ENCODE peak calls at places on chromosomes 12 and 14, in seven cellular contexts. One of them, this sample, is unnamed. For H3K4me1, the result is how much of the 10 kb centered on the place peaks cover.

GRCh38 chr12:113723631-113724030 is 242.5 kb downstream of the RBM19 start:
- DNase-seq in kidney: no peak
- DNase-seq in neural progenitor cell: no peak
- DNase-seq in transverse colon: no peak
- DNase-seq in OCI-LY7: no peak
- DNase-seq in stomach: no peak
- DNase-seq in GM23338: no peak
- DNase-seq in this sample: no peak

GRCh38 chr14:100729982-100730381 is 3.3 kb downstream of the DLK1 start:
- DNase-seq in kidney: no peak
- DNase-seq in neural progenitor cell: no peak
- DNase-seq in transverse colon: no peak
- DNase-seq in OCI-LY7: no peak
- DNase-seq in stomach: no peak
- DNase-seq in GM23338: no peak
- DNase-seq in this sample: no peak

GRCh38 chr14:74531467-74531866 is 37.9 kb downstream of the ISCA2 start:
- DNase-seq in kidney: no peak
- DNase-seq in neural progenitor cell: peak
- DNase-seq in transverse colon: peak
- DNase-seq in OCI-LY7: no peak
- DNase-seq in stomach: peak
- DNase-seq in GM23338: peak
- DNase-seq in this sample: no peak

GRCh38 chr12:47881826-47882427 is 22.9 kb downstream of the VDR start:
- DNase-seq in kidney: peak
- DNase-seq in neural progenitor cell: no peak
- DNase-seq in transverse colon: no peak
- DNase-seq in OCI-LY7: no peak
- DNase-seq in stomach: no peak
- DNase-seq in GM23338: no peak
- DNase-seq in this sample: peak

GRCh38 chr12:98684199-98684598 is 39.1 kb downstream of the APAF1 start:
- DNase-seq in kidney: no peak
- DNase-seq in neural progenitor cell: no peak
- DNase-seq in transverse colon: no peak
- DNase-seq in OCI-LY7: no peak
- DNase-seq in stomach: no peak
- DNase-seq in GM23338: no peak
- DNase-seq in this sample: no peak

GRCh38 chr12:4434721-4435425 is 10.7 kb downstream of the FGF6 start:
- DNase-seq in kidney: no peak
- DNase-seq in neural progenitor cell: no peak
- DNase-seq in transverse colon: no peak
- DNase-seq in OCI-LY7: no peak
- DNase-seq in stomach: no peak
- DNase-seq in GM23338: no peak
- DNase-seq in this sample: no peak

GRCh38 chr12:120235369-120236123 is 30.0 kb downstream of the PXN start:
- DNase-seq in kidney: peak
- DNase-seq in neural progenitor cell: peak
- DNase-seq in transverse colon: no peak
- DNase-seq in OCI-LY7: peak
- DNase-seq in stomach: no peak
- DNase-seq in GM23338: peak
- DNase-seq in this sample: no peak

GRCh38 chr12:48681416-48681737 is 661 bp downstream of the KANSL2 start:
- DNase-seq in kidney: no peak
- DNase-seq in neural progenitor cell: no peak
- DNase-seq in transverse colon: no peak
- DNase-seq in OCI-LY7: peak
- DNase-seq in stomach: no peak
- DNase-seq in GM23338: no peak
- DNase-seq in this sample: no peak

GRCh38 chr12:72015895-72016294 is 77.2 kb downstream of the TPH2 start:
- DNase-seq in kidney: no peak
- DNase-seq in neural progenitor cell: no peak
- DNase-seq in transverse colon: no peak
- DNase-seq in OCI-LY7: no peak
- DNase-seq in stomach: no peak
- DNase-seq in GM23338: no peak
- DNase-seq in this sample: no peak

GRCh38 chr14:61476105-61476736 is 154.8 kb downstream of the PRKCH start:
- DNase-seq in kidney: no peak
- DNase-seq in neural progenitor cell: no peak
- DNase-seq in transverse colon: no peak
- DNase-seq in OCI-LY7: peak
- DNase-seq in stomach: no peak
- DNase-seq in GM23338: no peak
- DNase-seq in this sample: no peak

GRCh38 chr12:52645120-52645761 is 6.8 kb downstream of the KRT2 start:
- DNase-seq in kidney: no peak
- DNase-seq in neural progenitor cell: no peak
- DNase-seq in transverse colon: no peak
- DNase-seq in OCI-LY7: no peak
- DNase-seq in stomach: no peak
- DNase-seq in GM23338: no peak
- DNase-seq in this sample: no peak

GRCh38 chr12:47770086-47770726 is 2.8 kb upstream of the SLC48A1 start:
- DNase-seq in kidney: no peak
- DNase-seq in neural progenitor cell: no peak
- DNase-seq in transverse colon: no peak
- DNase-seq in OCI-LY7: no peak
- DNase-seq in stomach: no peak
- DNase-seq in GM23338: no peak
- DNase-seq in this sample: no peak

GRCh38 chr12:29695026-29695425 is 88.7 kb downstream of the TMTC1 start:
- DNase-seq in kidney: no peak
- DNase-seq in neural progenitor cell: no peak
- DNase-seq in transverse colon: no peak
- DNase-seq in OCI-LY7: no peak
- DNase-seq in stomach: no peak
- DNase-seq in GM23338: no peak
- DNase-seq in this sample: no peak

GRCh38 chr12:6672143-6672542 is 9.2 kb upstream of the ING4 start:
- DNase-seq in kidney: no peak
- DNase-seq in neural progenitor cell: no peak
- DNase-seq in transverse colon: no peak
- DNase-seq in OCI-LY7: no peak
- DNase-seq in stomach: no peak
- DNase-seq in GM23338: no peak
- DNase-seq in this sample: no peak

GRCh38 chr14:104560586-104560945 is 19.0 kb upstream of the C14orf180 start:
- DNase-seq in kidney: peak
- DNase-seq in neural progenitor cell: no peak
- DNase-seq in transverse colon: no peak
- DNase-seq in OCI-LY7: no peak
- DNase-seq in stomach: no peak
- DNase-seq in GM23338: no peak
- DNase-seq in this sample: no peak

GRCh38 chr12:52207895-52208294 is 16.1 kb upstream of the KRT80 start:
- DNase-seq in kidney: peak
- DNase-seq in neural progenitor cell: no peak
- DNase-seq in transverse colon: no peak
- DNase-seq in OCI-LY7: no peak
- DNase-seq in stomach: peak
- DNase-seq in GM23338: no peak
- DNase-seq in this sample: peak

GRCh38 chr12:82456633-82457032 is 98.3 kb downstream of the METTL25 start:
- DNase-seq in kidney: no peak
- DNase-seq in neural progenitor cell: no peak
- DNase-seq in transverse colon: no peak
- DNase-seq in OCI-LY7: no peak
- DNase-seq in stomach: no peak
- DNase-seq in GM23338: no peak
- DNase-seq in this sample: no peak

GRCh38 chr12:54331461-54331860 is 6.5 kb downstream of the COPZ1 start:
- DNase-seq in kidney: no peak
- DNase-seq in neural progenitor cell: no peak
- DNase-seq in transverse colon: no peak
- DNase-seq in OCI-LY7: no peak
- DNase-seq in stomach: no peak
- DNase-seq in GM23338: no peak
- DNase-seq in this sample: no peak

GRCh38 chr12:15276088-15276698 is 46.1 kb upstream of the PTPRO start:
- DNase-seq in kidney: no peak
- DNase-seq in neural progenitor cell: peak
- DNase-seq in transverse colon: no peak
- DNase-seq in OCI-LY7: peak
- DNase-seq in stomach: no peak
- DNase-seq in GM23338: peak
- DNase-seq in this sample: no peak

GRCh38 chr12:50751921-50752721 is 11.8 kb upstream of the ATF1 start:
- DNase-seq in kidney: no peak
- DNase-seq in neural progenitor cell: no peak
- DNase-seq in transverse colon: no peak
- DNase-seq in OCI-LY7: no peak
- DNase-seq in stomach: no peak
- DNase-seq in GM23338: no peak
- DNase-seq in this sample: no peak

GRCh38 chr12:57276935-57277563 is 26.1 kb upstream of the STAC3 start:
- DNase-seq in kidney: no peak
- DNase-seq in neural progenitor cell: peak
- DNase-seq in transverse colon: no peak
- DNase-seq in OCI-LY7: peak
- DNase-seq in stomach: peak
- DNase-seq in GM23338: peak
- DNase-seq in this sample: no peak

GRCh38 chr12:106282457-106283097 is 20.0 kb upstream of the TCP11L2 start:
- DNase-seq in kidney: no peak
- DNase-seq in neural progenitor cell: peak
- DNase-seq in transverse colon: peak
- DNase-seq in OCI-LY7: peak
- DNase-seq in stomach: peak
- DNase-seq in GM23338: peak
- DNase-seq in this sample: no peak

GRCh38 chr14:36214476-36215216 is 38.1 kb upstream of the PTCSC3 start:
- DNase-seq in kidney: no peak
- DNase-seq in neural progenitor cell: peak
- DNase-seq in transverse colon: no peak
- DNase-seq in OCI-LY7: no peak
- DNase-seq in stomach: no peak
- DNase-seq in GM23338: no peak
- DNase-seq in this sample: no peak

GRCh38 chr12:40063424-40063823 is 42.5 kb downstream of the SLC2A13 start:
- DNase-seq in kidney: no peak
- DNase-seq in neural progenitor cell: no peak
- DNase-seq in transverse colon: no peak
- DNase-seq in OCI-LY7: no peak
- DNase-seq in stomach: no peak
- DNase-seq in GM23338: no peak
- DNase-seq in this sample: no peak

GRCh38 chr12:98295681-98296080 is 219.7 kb upstream of the TMPO start:
- DNase-seq in kidney: no peak
- DNase-seq in neural progenitor cell: no peak
- DNase-seq in transverse colon: no peak
- DNase-seq in OCI-LY7: no peak
- DNase-seq in stomach: no peak
- DNase-seq in GM23338: no peak
- DNase-seq in this sample: no peak

GRCh38 chr12:116392061-116392460 is 114.6 kb upstream of the MED13L start:
- DNase-seq in kidney: no peak
- DNase-seq in neural progenitor cell: no peak
- DNase-seq in transverse colon: no peak
- DNase-seq in OCI-LY7: no peak
- DNase-seq in stomach: no peak
- DNase-seq in GM23338: no peak
- DNase-seq in this sample: no peak

GRCh38 chr14:39023939-39024871 is 78.8 kb downstream of the SEC23A start:
- DNase-seq in kidney: no peak
- DNase-seq in neural progenitor cell: no peak
- DNase-seq in transverse colon: peak
- DNase-seq in OCI-LY7: no peak
- DNase-seq in stomach: no peak
- DNase-seq in GM23338: no peak
- DNase-seq in this sample: no peak

GRCh38 chr14:77303417-77304156 is 17.1 kb downstream of the POMT2 start:
- DNase-seq in kidney: no peak
- DNase-seq in neural progenitor cell: no peak
- DNase-seq in transverse colon: no peak
- DNase-seq in OCI-LY7: no peak
- DNase-seq in stomach: no peak
- DNase-seq in GM23338: no peak
- DNase-seq in this sample: no peak

GRCh38 chr12:91774471-91774921 is 371.1 kb downstream of the BTG1 start:
- DNase-seq in kidney: no peak
- DNase-seq in neural progenitor cell: no peak
- DNase-seq in transverse colon: no peak
- DNase-seq in OCI-LY7: no peak
- DNase-seq in stomach: no peak
- DNase-seq in GM23338: no peak
- DNase-seq in this sample: no peak

GRCh38 chr14:102774391-102775153 is 2.7 kb upstream of the TRAF3 start:
- DNase-seq in kidney: peak
- DNase-seq in neural progenitor cell: peak
- DNase-seq in transverse colon: peak
- DNase-seq in OCI-LY7: peak
- DNase-seq in stomach: peak
- DNase-seq in GM23338: peak
- DNase-seq in this sample: no peak
- TF ChIP-seq CTCF in kidney: peak
- TF ChIP-seq CTCF in neural progenitor cell: peak
- TF ChIP-seq CTCF in transverse colon: peak
- TF ChIP-seq CTCF in OCI-LY7: peak
- TF ChIP-seq CTCF in stomach: no peak
- TF ChIP-seq CTCF in GM23338: peak
- TF ChIP-seq CTCF in this sample: peak

DNA sequence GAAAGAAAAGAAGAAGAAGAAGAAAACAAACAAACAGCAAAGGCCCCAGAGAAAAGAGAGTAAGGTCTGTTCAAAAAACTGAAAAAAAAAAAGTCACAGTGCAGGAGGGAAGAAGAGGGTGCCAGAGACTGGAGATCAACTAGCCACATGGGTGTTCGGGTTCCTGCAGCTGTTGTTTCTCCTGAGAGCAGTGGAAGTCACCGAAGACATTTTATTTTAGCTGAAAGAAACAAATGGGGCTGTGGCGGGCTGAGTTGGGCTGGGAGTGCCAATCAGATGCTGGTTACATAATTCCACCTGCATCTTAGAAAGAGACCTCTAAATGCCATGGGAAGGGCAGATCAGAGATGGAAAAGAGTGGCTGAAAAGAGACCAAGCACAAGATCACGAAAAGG is 33.9 kb downstream of the ACTN1 start:
- DNase-seq in kidney: peak
- DNase-seq in neural progenitor cell: no peak
- DNase-seq in transverse colon: no peak
- DNase-seq in OCI-LY7: no peak
- DNase-seq in stomach: no peak
- DNase-seq in GM23338: no peak
- DNase-seq in this sample: no peak
- H3K4me1 ChIP-seq in kidney: under half
- H3K4me1 ChIP-seq in neural progenitor cell: under half
- H3K4me1 ChIP-seq in transverse colon: half or more
- H3K4me1 ChIP-seq in OCI-LY7: under half
- H3K4me1 ChIP-seq in stomach: half or more
- H3K4me1 ChIP-seq in GM23338: half or more
- H3K4me1 ChIP-seq in this sample: half or more

GRCh38 chr12:27305673-27306504 is 26.7 kb upstream of the BMAL2 start:
- DNase-seq in kidney: no peak
- DNase-seq in neural progenitor cell: peak
- DNase-seq in transverse colon: no peak
- DNase-seq in OCI-LY7: peak
- DNase-seq in stomach: no peak
- DNase-seq in GM23338: peak
- DNase-seq in this sample: no peak
- TF ChIP-seq CTCF in kidney: no peak
- TF ChIP-seq CTCF in neural progenitor cell: peak
- TF ChIP-seq CTCF in transverse colon: peak
- TF ChIP-seq CTCF in OCI-LY7: peak
- TF ChIP-seq CTCF in stomach: no peak
- TF ChIP-seq CTCF in GM23338: peak
- TF ChIP-seq CTCF in this sample: peak

GRCh38 chr12:102564026-102564425 is 83.7 kb upstream of the IGF1 start:
- DNase-seq in kidney: no peak
- DNase-seq in neural progenitor cell: no peak
- DNase-seq in transverse colon: no peak
- DNase-seq in OCI-LY7: no peak
- DNase-seq in stomach: no peak
- DNase-seq in GM23338: no peak
- DNase-seq in this sample: no peak
- H3K4me1 ChIP-seq in kidney: under half
- H3K4me1 ChIP-seq in neural progenitor cell: under half
- H3K4me1 ChIP-seq in transverse colon: under half
- H3K4me1 ChIP-seq in OCI-LY7: under half
- H3K4me1 ChIP-seq in stomach: under half
- H3K4me1 ChIP-seq in GM23338: under half
- H3K4me1 ChIP-seq in this sample: under half

This sample was measured in ascending aorta.